ENCODE peak calls at places on chromosome 21, in four cellular contexts. X is GM12878, Z is K562, N is WTC11. K is an unnamed sample.

GRCh38 chr21:17554619-17555472 is 42.0 kb downstream of the CXADR start:
- DNase-seq in X (no peak), Z (no peak), N (no peak), K (peak)

GRCh38 chr21:36706951-36707762 is 8.2 kb downstream of the SIM2 start:
- DNase-seq in X (no peak), Z (no peak), N (no peak), K (peak)

GRCh38 chr21:43333301-43334062 is 93.4 kb downstream of the SIK1 start:
- DNase-seq in X (no peak), Z (no peak), N (peak), K (peak)

GRCh38 chr21:41169701-41170100 is 1.7 kb downstream of the BACE2 start:
- DNase-seq in X (no peak), Z (no peak), N (no peak), K (no peak)

GRCh38 chr21:37001446-37001845 is 5.1 kb upstream of the RIPPLY3 start:
- DNase-seq in X (no peak), Z (no peak), N (no peak), K (no peak)

GRCh38 chr21:42357307-42357706 is 6.5 kb upstream of the TFF2 start:
- DNase-seq in X (no peak), Z (no peak), N (no peak), K (no peak)

GRCh38 chr21:41715649-41716321 is 51.1 kb downstream of the RIPK4 start:
- DNase-seq in X (no peak), Z (no peak), N (no peak), K (peak)

GRCh38 chr21:41926068-41926806 is 27.6 kb downstream of the C2CD2 start:
- DNase-seq in X (peak), Z (no peak), N (peak), K (peak)

GRCh38 chr21:34513109-34513675 is 1.2 kb upstream of the KCNE1 start:
- DNase-seq in X (no peak), Z (no peak), N (no peak), K (no peak)

GRCh38 chr21:43858806-43859648 is 6.0 kb upstream of the AGPAT3 start:
- DNase-seq in X (no peak), Z (peak), N (no peak), K (peak)

GRCh38 chr21:42164064-42164789 is 54.7 kb upstream of the ABCG1 start:
- DNase-seq in X (no peak), Z (no peak), N (peak), K (peak)

GRCh38 chr21:42193721-42194120 is 25.2 kb upstream of the ABCG1 start:
- DNase-seq in X (no peak), Z (no peak), N (no peak), K (no peak)

GRCh38 chr21:42423197-42423675 is 19.5 kb downstream of the UBASH3A start:
- DNase-seq in X (peak), Z (no peak), N (no peak), K (no peak)

GRCh38 chr21:34968414-34969333 is 80.4 kb downstream of the RUNX1 start:
- DNase-seq in X (no peak), Z (no peak), N (no peak), K (no peak)

GRCh38 chr21:44086636-44087425 is 20.4 kb upstream of the PWP2 start:
- DNase-seq in X (no peak), Z (no peak), N (no peak), K (no peak)

GRCh38 chr21:42868196-42868595 is 11.1 kb downstream of the WDR4 start:
- DNase-seq in X (no peak), Z (no peak), N (no peak), K (no peak)

GRCh38 chr21:17915976-17916375 is 96.8 kb upstream of the C21orf91 start:
- DNase-seq in X (no peak), Z (no peak), N (no peak), K (no peak)

GRCh38 chr21:36966846-36967657 is 583 bp upstream of the HLCS start:
- DNase-seq in X (no peak), Z (no peak), N (peak), K (no peak)

GRCh38 chr21:40842197-40842552 is 4.8 kb downstream of the DSCAM start:
- DNase-seq in X (no peak), Z (no peak), N (no peak), K (no peak)

GRCh38 chr21:46399686-46400085 is 59.0 kb upstream of the DIP2A start:
- DNase-seq in X (no peak), Z (no peak), N (no peak), K (no peak)

GRCh38 chr21:19853709-19854575 is 1144.3 kb upstream of the NCAM2 start:
- DNase-seq in X (no peak), Z (peak), N (peak), K (peak)

GRCh38 chr21:35002879-35003722 is 46.0 kb downstream of the RUNX1 start:
- DNase-seq in X (no peak), Z (no peak), N (no peak), K (no peak)

GRCh38 chr21:31993826-31994791 is 121.3 kb downstream of the HUNK start:
- DNase-seq in X (no peak), Z (no peak), N (no peak), K (no peak)

GRCh38 chr21:24023402-24023801 is 1583.9 kb downstream of the MRPL39 start:
- DNase-seq in X (no peak), Z (no peak), N (no peak), K (no peak)

GRCh38 chr21:44013380-44014088 is 1.4 kb downstream of the TRAPPC10 start:
- DNase-seq in X (peak), Z (peak), N (no peak), K (peak)

GRCh38 chr21:10521091-10521598 is at the start of gene TPTE:
- DNase-seq in X (no peak), Z (peak), N (no peak), K (no peak)

GRCh38 chr21:18117116-18117515 is 127.5 kb upstream of the CHODL start:
- DNase-seq in X (no peak), Z (no peak), N (no peak), K (no peak)

DNA sequence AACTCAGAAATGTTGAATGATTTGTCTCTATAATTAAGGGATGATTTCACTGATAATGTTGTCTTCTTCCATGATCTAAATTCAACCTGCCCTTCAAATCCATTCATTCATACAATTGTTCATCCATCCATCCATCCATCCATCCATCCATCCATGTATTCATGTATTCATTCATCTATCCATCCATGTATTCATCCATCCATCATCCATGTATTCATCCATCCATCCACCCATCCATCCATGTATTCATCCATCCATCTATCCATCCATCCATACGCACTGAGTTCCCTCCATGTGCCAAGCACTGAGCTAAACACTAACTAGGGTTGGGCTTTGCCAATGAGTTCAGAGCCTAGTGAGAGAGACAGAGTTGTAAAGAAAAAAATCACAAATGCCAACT is 92.2 kb upstream of the ERG start:
- DNase-seq in X (no peak), Z (no peak), N (no peak), K (no peak)
- TF ChIP-seq CREB1 in X (no peak), Z (no peak), N (no peak), K (no peak)

GRCh38 chr21:15051652-15052554 is 12.9 kb downstream of the NRIP1 start:
- DNase-seq in X (no peak), Z (no peak), N (no peak), K (no peak)

GRCh38 chr21:15054606-15055239 is 10.1 kb downstream of the NRIP1 start:
- DNase-seq in X (no peak), Z (no peak), N (no peak), K (no peak)

GRCh38 chr21:15050588-15051377 is 14.0 kb downstream of the NRIP1 start:
- DNase-seq in X (no peak), Z (no peak), N (peak), K (peak)

GRCh38 chr21:15054089-15054488 is 10.7 kb downstream of the NRIP1 start:
- DNase-seq in X (no peak), Z (no peak), N (no peak), K (no peak)

DNA sequence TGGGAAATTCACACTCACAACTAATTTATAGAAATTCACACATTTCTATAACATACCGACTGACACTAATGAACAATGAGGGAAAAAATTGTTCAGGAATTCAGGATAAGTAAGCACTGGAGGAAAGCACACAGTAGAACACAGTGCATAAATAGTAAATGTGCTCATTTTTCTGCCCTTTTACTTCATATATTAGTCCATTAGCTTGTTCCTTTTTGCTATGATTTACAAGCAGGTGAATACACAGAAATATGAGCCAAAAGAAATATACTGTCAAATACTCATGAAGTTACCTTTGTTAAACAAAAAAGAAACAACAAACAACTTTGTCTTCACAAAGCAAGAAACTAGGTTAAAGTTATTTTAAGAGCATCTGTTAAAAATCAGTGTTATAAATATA is 11.3 kb downstream of the NRIP1 start:
- DNase-seq in X (no peak), Z (no peak), N (no peak), K (no peak)
- TF ChIP-seq CREB1 in X (no peak), Z (no peak), N (no peak), K (no peak)

GRCh38 chr21:33058468-33059318 is 11.2 kb upstream of the OLIG1 start:
- DNase-seq in X (no peak), Z (no peak), N (no peak), K (no peak)
- TF ChIP-seq CREB1 in X (no peak), Z (no peak), N (no peak), K (no peak)

GRCh38 chr21:26707241-26707640 is 134.2 kb upstream of the CYYR1 start:
- DNase-seq in X (no peak), Z (no peak), N (no peak), K (no peak)
- TF ChIP-seq CREB1 in X (no peak), Z (no peak), N (no peak), K (no peak)

DNA sequence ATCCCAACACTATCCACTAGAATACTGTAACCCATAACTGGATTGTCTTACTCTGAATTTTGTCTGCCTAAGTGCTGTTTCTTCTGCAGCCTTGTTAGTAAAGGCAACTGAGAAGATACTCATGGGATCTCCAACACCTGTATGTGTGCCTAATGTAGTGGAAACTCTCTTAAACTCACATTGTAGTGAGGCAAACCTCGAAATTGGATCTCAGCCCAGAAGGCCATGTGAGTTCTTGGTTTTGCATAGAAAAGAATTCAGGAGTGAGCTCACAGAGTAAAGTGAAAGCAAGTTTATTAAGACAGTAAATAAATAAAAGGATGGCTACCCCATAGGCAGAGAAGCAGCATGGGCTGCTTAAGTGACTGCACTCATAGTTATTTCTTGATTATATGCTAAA is 1344.6 kb downstream of the NCAM2 start:
- DNase-seq in X (no peak), Z (no peak), N (no peak), K (no peak)
- TF ChIP-seq CREB1 in X (no peak), Z (no peak), N (no peak), K (no peak)

DNA sequence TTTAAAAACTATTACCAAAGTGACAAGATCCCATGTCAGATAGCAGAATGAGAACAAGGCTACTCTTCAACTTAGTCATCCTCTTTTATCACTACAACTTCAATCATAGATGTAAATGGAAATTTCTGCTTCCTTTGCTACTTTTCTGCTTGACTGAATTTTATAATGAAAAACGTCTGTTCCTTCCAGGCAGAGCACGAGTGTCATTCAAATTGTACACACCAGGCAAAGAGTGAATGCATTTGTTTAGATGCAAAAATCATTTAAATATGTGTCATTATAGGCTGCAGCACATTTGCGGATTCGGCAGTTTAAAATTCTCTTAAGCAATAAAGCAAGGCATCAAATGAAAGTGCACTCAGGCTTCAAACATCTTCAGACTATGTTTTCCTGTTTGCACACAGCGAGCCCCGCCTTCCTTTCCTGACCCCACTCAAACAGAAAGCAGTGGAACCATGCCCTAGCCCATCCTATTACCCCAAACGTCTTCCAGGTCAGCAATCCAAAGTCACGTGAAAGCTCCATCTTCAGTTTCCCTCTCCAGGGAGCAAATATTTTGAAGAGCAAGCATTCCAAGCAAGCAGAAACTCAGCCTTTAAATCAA is 99.6 kb downstream of the APP start:
- DNase-seq in X (no peak), Z (no peak), N (no peak), K (peak)
- TF ChIP-seq CREB1 in X (no peak), Z (no peak), N (no peak), K (no peak)

DNA sequence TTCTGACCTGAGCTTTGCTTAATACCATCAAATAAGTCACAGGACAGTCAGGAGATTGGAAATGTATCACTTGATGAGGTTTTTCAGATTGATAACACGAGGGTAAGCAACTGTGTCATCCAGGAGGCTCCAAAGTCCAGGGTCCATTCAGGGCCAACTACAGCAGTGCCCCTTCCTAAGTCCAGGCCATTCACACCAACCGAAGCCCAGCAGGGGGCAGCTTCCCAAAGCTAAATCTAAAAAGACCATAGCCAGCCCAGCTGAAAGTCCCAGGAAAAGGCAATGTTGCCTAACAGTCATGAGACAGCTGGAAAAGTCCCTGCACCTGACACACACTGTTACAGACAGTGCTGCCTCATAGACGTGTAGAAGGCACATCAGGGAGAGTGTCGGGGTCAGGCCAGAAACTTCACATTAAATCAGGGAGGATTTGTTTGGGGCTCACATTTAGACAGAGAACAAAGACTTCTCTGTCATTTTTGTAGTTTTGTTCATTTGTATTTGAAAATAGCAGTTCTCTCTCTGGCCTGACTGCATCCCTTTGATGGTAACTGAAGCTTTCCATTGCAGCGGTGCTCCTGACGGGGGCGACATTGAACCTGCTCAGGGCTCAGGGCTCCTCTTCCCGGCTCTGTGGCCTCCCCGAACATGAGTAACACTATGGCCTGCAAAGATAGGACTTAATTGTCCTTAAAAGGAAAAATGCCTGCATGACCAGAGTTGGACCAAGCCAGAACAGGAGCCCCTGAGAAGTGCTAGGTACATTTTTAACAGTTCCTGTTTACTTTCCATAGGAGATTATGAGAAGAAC is 200.4 kb downstream of the NRIP1 start:
- DNase-seq in X (no peak), Z (peak), N (peak), K (peak)
- TF ChIP-seq CREB1 in X (peak), Z (no peak), N (no peak), K (no peak)

GRCh38 chr21:45326834-45327457 is 39.3 kb upstream of the POFUT2 start:
- DNase-seq in X (no peak), Z (no peak), N (no peak), K (no peak)

GRCh38 chr21:45324430-45325205 is 36.9 kb upstream of the POFUT2 start:
- DNase-seq in X (no peak), Z (no peak), N (no peak), K (no peak)

GRCh38 chr21:45326169-45326833 is 38.6 kb upstream of the POFUT2 start:
- DNase-seq in X (no peak), Z (no peak), N (no peak), K (no peak)

GRCh38 chr21:45323487-45324380 is 36.0 kb upstream of the POFUT2 start:
- DNase-seq in X (no peak), Z (no peak), N (peak), K (peak)

GRCh38 chr21:45325206-45326168 is 37.8 kb upstream of the POFUT2 start:
- DNase-seq in X (no peak), Z (no peak), N (no peak), K (no peak)
- TF ChIP-seq CREB1 in X (no peak), Z (no peak), N (no peak), K (no peak)

DNA sequence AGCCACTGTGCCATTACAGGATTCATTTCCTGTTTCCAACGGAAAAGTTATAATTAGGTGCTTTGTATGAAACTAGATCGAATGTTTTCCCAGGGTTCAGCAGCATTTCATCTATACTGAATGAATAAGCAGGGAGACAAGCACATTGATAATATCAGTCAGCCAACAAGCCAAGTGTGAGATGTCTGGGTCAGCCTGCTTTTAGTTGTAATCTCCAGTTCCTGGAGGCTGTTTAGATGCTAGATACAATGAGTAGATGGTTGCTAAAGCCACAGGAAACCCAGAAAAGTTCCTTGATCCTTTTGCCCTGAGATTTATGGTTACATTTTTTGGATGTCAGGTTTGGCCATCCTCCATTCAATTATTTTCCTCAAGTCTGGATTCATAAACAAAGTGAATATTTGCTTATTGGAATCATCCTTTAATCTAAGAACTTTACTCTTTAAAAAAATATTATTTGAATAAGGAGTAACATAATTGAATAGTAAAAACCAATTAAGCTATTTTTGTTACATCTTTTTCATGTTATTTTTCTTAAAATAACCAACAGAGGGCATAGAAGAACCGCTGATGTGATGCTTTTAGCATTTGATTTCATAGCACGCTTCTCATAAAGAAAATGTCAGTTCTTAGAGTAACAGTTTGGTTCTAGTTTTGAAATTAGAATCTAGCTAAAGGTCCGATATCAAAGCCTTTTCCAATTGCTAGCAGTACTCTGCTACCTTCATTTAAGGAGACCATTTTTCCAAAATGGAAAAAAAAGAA is 76.6 kb downstream of the HSPA13 start:
- DNase-seq in X (no peak), Z (no peak), N (no peak), K (no peak)
- TF ChIP-seq CREB1 in X (no peak), Z (no peak), N (no peak), K (no peak)

K was measured in GM23338.